ENCODE peak calls at places on chromosomes 13 and 19, in five cellular contexts. C is left ventricle myocardium inferior; F is CD8-positive, alpha-beta T cell; M is heart left ventricle; Y is naive thymus-derived CD4-positive, alpha-beta T cell. N is an unnamed sample.

GRCh38 chr13:41751734-41752445 is 209.0 kb downstream of the VWA8 start:
- DNase-seq in C (no peak), F (no peak), Y (no peak), M (no peak), N (no peak)

GRCh38 chr19:42254083-42254849 is 662 bp downstream of the ERF start:
- DNase-seq in F (peak; percentile 73), C (peak; percentile 79), M (peak; percentile 86), Y (peak; percentile 86), N (peak; percentile 81)

GRCh38 chr19:4390862-4391693 is 9.3 kb downstream of the SH3GL1 start:
- DNase-seq in C (no peak), F (no peak), Y (no peak), M (peak; percentile 27), N (no peak)

GRCh38 chr19:47021536-47022139 is 2.0 kb downstream of the NPAS1 start:
- DNase-seq in M (no peak), Y (no peak), C (no peak), F (no peak), N (no peak)

GRCh38 chr13:25085125-25085742 is 10.7 kb upstream of the PABPC3 start:
- DNase-seq in C (no peak), M (no peak), Y (no peak), F (no peak), N (peak; percentile 20)

GRCh38 chr19:14086098-14086497 is 515 bp upstream of the C19orf67 start:
- DNase-seq in C (no peak), F (no peak), Y (no peak), M (no peak), N (no peak)

GRCh38 chr19:29326351-29326750 is 113.4 kb upstream of the UQCRFS1 start:
- DNase-seq in Y (no peak), M (no peak), C (no peak), F (no peak), N (no peak)

GRCh38 chr19:6516018-6516658 is 14.0 kb upstream of the TUBB4A start:
- DNase-seq in Y (peak; percentile 52), F (peak; percentile 51), M (peak; percentile 94), C (peak; percentile 95), N (peak; percentile 86)

GRCh38 chr13:36130168-36130541 is 1.0 kb downstream of the DCLK1 start:
- DNase-seq in F (no peak), M (no peak), C (no peak), Y (no peak), N (no peak)

GRCh38 chr19:3366104-3366760 is at the start of gene NFIC:
- DNase-seq in M (peak; percentile 89), Y (no peak), F (no peak), C (peak; percentile 84), N (no peak)

GRCh38 chr19:29485293-29485692 is 40.5 kb upstream of the VSTM2B start:
- DNase-seq in M (no peak), C (no peak), Y (no peak), F (no peak), N (no peak)

GRCh38 chr13:50392977-50393376 is 377.7 kb downstream of the KCNRG start:
- DNase-seq in F (no peak), M (no peak), Y (no peak), C (no peak), N (no peak)

GRCh38 chr13:32840840-32841713 is 175.1 kb upstream of the KL start:
- DNase-seq in F (no peak), C (peak; percentile 57), Y (no peak), M (no peak), N (no peak)

GRCh38 chr13:73972503-73972902 is 161.7 kb downstream of the KLF12 start:
- DNase-seq in M (no peak), F (no peak), Y (no peak), C (no peak), N (no peak)

GRCh38 chr19:41940443-41941409 is 12.5 kb upstream of the ERFL start:
- DNase-seq in M (no peak), F (no peak), Y (no peak), C (no peak), N (no peak)

GRCh38 chr13:49421391-49421790 is 22.5 kb downstream of the CAB39L start:
- DNase-seq in C (no peak), Y (no peak), M (no peak), F (peak; percentile 5), N (no peak)

GRCh38 chr13:108769213-108770070 is 140.0 kb downstream of the MYO16 start:
- DNase-seq in Y (no peak), F (no peak), C (no peak), M (no peak), N (no peak)

GRCh38 chr19:13091400-13092161 is 11.1 kb downstream of the LYL1 start:
- DNase-seq in F (no peak), C (peak; percentile 62), M (no peak), Y (no peak), N (no peak)

GRCh38 chr13:32318072-32318471 is 2.8 kb downstream of the BRCA2 start:
- DNase-seq in M (no peak), F (no peak), C (no peak), Y (no peak), N (no peak)

GRCh38 chr19:3320354-3320670 is 46.1 kb upstream of the NFIC start:
- DNase-seq in Y (no peak), C (no peak), F (no peak), M (peak; percentile 48), N (no peak)

GRCh38 chr19:16613841-16614240 is 14.2 kb downstream of the MED26 start:
- DNase-seq in F (no peak), M (no peak), Y (no peak), C (no peak), N (no peak)

GRCh38 chr13:52449323-52450011 is 967 bp downstream of the VPS36 start:
- DNase-seq in C (no peak), F (no peak), M (no peak), Y (no peak), N (peak; percentile 9)

GRCh38 chr13:91398413-91399188 is at the start of gene GPC5:
- DNase-seq in F (peak; percentile 72), C (peak; percentile 75), M (peak; percentile 88), Y (peak; percentile 77), N (peak; percentile 66)

GRCh38 chr13:92187378-92187989 is 789.1 kb downstream of the GPC5 start:
- DNase-seq in Y (peak; percentile 15), F (no peak), M (no peak), C (no peak), N (peak; percentile 48)

GRCh38 chr13:20654156-20654555 is 49.3 kb upstream of the IL17D start:
- DNase-seq in F (no peak), C (no peak), M (no peak), Y (no peak), N (no peak)

GRCh38 chr19:43616306-43616705 is 3.1 kb downstream of the ZNF428 start:
- DNase-seq in F (no peak), C (no peak), Y (no peak), M (no peak), N (no peak)

GRCh38 chr19:8539621-8540149 is 25.7 kb upstream of the ZNF414 start:
- DNase-seq in C (no peak), M (no peak), Y (no peak), F (no peak), N (no peak)

GRCh38 chr19:15265849-15266248 is 33.6 kb upstream of the EPHX3 start:
- DNase-seq in M (peak; percentile 91), F (no peak), Y (no peak), C (peak; percentile 90), N (no peak)

GRCh38 chr19:17327654-17328516 is 6.8 kb downstream of the ANO8 start:
- DNase-seq in C (no peak), M (no peak), Y (peak; percentile 45), F (peak; percentile 37), N (no peak)

GRCh38 chr13:62512194-62513141 is 1096.8 kb upstream of the PCDH20 start:
- DNase-seq in M (peak; percentile 36), F (no peak), Y (no peak), C (no peak), N (peak; percentile 53)

GRCh38 chr19:12773571-12773970 is 1.8 kb downstream of the HOOK2 start:
- DNase-seq in Y (no peak), M (no peak), C (peak; percentile 48), F (no peak), N (peak; percentile 32)

GRCh38 chr19:16850133-16850532 is 20.9 kb downstream of the SIN3B start:
- DNase-seq in M (peak; percentile 7), Y (no peak), F (no peak), C (no peak), N (no peak)

GRCh38 chr19:3979289-3979673 is 6.0 kb downstream of the EEF2 start:
- DNase-seq in Y (no peak), F (no peak), C (no peak), M (no peak), N (no peak)

GRCh38 chr19:39409886-39410619 is 2.4 kb upstream of the PLEKHG2 start:
- DNase-seq in Y (peak; percentile 71), F (peak; percentile 60), M (peak; percentile 93), C (peak; percentile 87), N (peak; percentile 39)

GRCh38 chr13:23695711-23696512 is 125.7 kb downstream of the TNFRSF19 start:
- DNase-seq in M (peak; percentile 75), Y (peak; percentile 68), C (peak; percentile 58), F (peak; percentile 55), N (no peak)
- H3K4me3 ChIP-seq in M (peak overlapping the region; percentile 3), Y (peak overlapping the region; percentile 49), C (peak overlapping the region; percentile 53), F (peak overlapping the region; percentile 46), N (no peak overlapping the region)

GRCh38 chr19:21586341-21587116 is 81.1 kb downstream of the ZNF429 start:
- DNase-seq in C (peak; percentile 36), F (no peak), Y (peak; percentile 11), M (peak; percentile 77), N (no peak)
- H3K4me3 ChIP-seq in C (peak overlapping the region; percentile 74), F (peak overlapping the region; percentile 41), Y (peak overlapping the region; percentile 39), M (peak overlapping the region; percentile 87), N (no peak overlapping the region)

GRCh38 chr13:114236224-114236623 is 1.5 kb downstream of the CDC16 start:
- DNase-seq in M (no peak), Y (no peak), F (no peak), C (no peak), N (no peak)
- H3K4me3 ChIP-seq in M (peak overlapping the region; percentile 84), Y (peak overlapping the region; percentile 87), F (peak overlapping the region; percentile 80), C (peak overlapping the region; percentile 90), N (peak overlapping the region; percentile 96)

GRCh38 chr19:10975374-10976036 is 14.7 kb downstream of the SMARCA4 start:
- DNase-seq in C (peak; percentile 62), M (no peak), Y (no peak), F (no peak), N (no peak)
- H3K4me3 ChIP-seq in C (peak overlapping the region; percentile 36), M (no peak overlapping the region), Y (no peak overlapping the region), F (no peak overlapping the region), N (no peak overlapping the region)

DNA sequence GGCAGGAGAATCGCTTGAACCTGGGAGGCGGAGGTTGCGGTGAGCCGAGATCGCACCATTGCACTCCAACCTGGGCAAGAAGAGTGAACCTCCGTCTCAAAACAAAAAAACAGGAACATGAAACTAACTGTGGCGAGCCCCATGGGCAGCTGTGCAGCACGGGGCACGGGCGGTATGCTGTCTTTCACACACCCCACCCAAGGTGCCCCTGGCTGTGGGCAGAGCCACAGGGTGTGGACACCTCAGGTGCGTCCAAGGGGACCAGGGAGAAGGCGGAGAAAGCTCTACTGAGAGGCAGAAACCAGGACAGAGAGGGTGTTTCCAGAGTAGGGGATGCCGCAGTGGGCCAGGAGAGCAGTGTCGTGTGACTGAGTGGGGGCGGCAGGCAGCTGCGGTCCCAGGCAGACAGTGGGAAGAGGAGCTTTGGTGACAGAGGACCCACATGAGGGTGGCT is 29.8 kb downstream of the CARS2 start:
- DNase-seq in Y (no peak), M (no peak), C (no peak), F (no peak), N (peak; percentile 11)
- H3K4me3 ChIP-seq in Y (no peak overlapping the region), M (no peak overlapping the region), C (no peak overlapping the region), F (no peak overlapping the region), N (peak overlapping the region; percentile 8)

N was measured in MM.1S.